ENCODE peak calls at places on chromosomes 6 and 20, in ten cellular contexts. One of them, this sample, is unnamed.

GRCh38 chr6:152173321-152173720 is 365.8 kb downstream of the ESR1 start:
- DNase-seq in testis: no peak
- DNase-seq in K562: no peak
- DNase-seq in uterus: no peak
- DNase-seq in lower leg skin: no peak
- DNase-seq in A549: no peak
- DNase-seq in breast epithelium: no peak
- DNase-seq in heart left ventricle: no peak
- DNase-seq in prostate gland: no peak
- DNase-seq in HepG2: no peak
- DNase-seq in this sample: no peak

GRCh38 chr6:158388727-158389126 is 76.5 kb downstream of the TULP4 start:
- DNase-seq in testis: no peak
- DNase-seq in K562: no peak
- DNase-seq in uterus: no peak
- DNase-seq in lower leg skin: no peak
- DNase-seq in A549: no peak
- DNase-seq in breast epithelium: no peak
- DNase-seq in heart left ventricle: no peak
- DNase-seq in prostate gland: no peak
- DNase-seq in HepG2: no peak
- DNase-seq in this sample: no peak

GRCh38 chr20:25256226-25256859 is 8.5 kb downstream of the PYGB start:
- DNase-seq in testis: peak; percentile 14
- DNase-seq in K562: no peak
- DNase-seq in uterus: no peak
- DNase-seq in lower leg skin: no peak
- DNase-seq in A549: no peak
- DNase-seq in breast epithelium: no peak
- DNase-seq in heart left ventricle: no peak
- DNase-seq in prostate gland: no peak
- DNase-seq in HepG2: no peak
- DNase-seq in this sample: no peak

GRCh38 chr6:158460602-158461092 is 99.2 kb upstream of the TMEM181 start:
- DNase-seq in testis: no peak
- DNase-seq in K562: no peak
- DNase-seq in uterus: no peak
- DNase-seq in lower leg skin: no peak
- DNase-seq in A549: no peak
- DNase-seq in breast epithelium: no peak
- DNase-seq in heart left ventricle: no peak
- DNase-seq in prostate gland: no peak
- DNase-seq in HepG2: no peak
- DNase-seq in this sample: no peak

GRCh38 chr20:45792513-45793118 is 862 bp downstream of the DNTTIP1 start:
- DNase-seq in testis: no peak
- DNase-seq in K562: no peak
- DNase-seq in uterus: no peak
- DNase-seq in lower leg skin: no peak
- DNase-seq in A549: no peak
- DNase-seq in breast epithelium: no peak
- DNase-seq in heart left ventricle: no peak
- DNase-seq in prostate gland: no peak
- DNase-seq in HepG2: no peak
- DNase-seq in this sample: no peak

GRCh38 chr20:8602389-8603116 is 466.3 kb upstream of the PLCB4 start:
- DNase-seq in testis: no peak
- DNase-seq in K562: no peak
- DNase-seq in uterus: no peak
- DNase-seq in lower leg skin: no peak
- DNase-seq in A549: no peak
- DNase-seq in breast epithelium: no peak
- DNase-seq in heart left ventricle: no peak
- DNase-seq in prostate gland: no peak
- DNase-seq in HepG2: no peak
- DNase-seq in this sample: no peak

GRCh38 chr6:144289006-144289405 is 3.9 kb downstream of the UTRN start:
- DNase-seq in testis: no peak
- DNase-seq in K562: no peak
- DNase-seq in uterus: no peak
- DNase-seq in lower leg skin: no peak
- DNase-seq in A549: no peak
- DNase-seq in breast epithelium: no peak
- DNase-seq in heart left ventricle: no peak
- DNase-seq in prostate gland: no peak
- DNase-seq in HepG2: no peak
- DNase-seq in this sample: no peak

GRCh38 chr6:84645563-84646266 is 118.7 kb downstream of the TBX18 start:
- DNase-seq in testis: no peak
- DNase-seq in K562: no peak
- DNase-seq in uterus: no peak
- DNase-seq in lower leg skin: no peak
- DNase-seq in A549: no peak
- DNase-seq in breast epithelium: no peak
- DNase-seq in heart left ventricle: no peak
- DNase-seq in prostate gland: no peak
- DNase-seq in HepG2: no peak
- DNase-seq in this sample: no peak

GRCh38 chr6:54056105-54056504 is 55.1 kb upstream of the MLIP start:
- DNase-seq in testis: no peak
- DNase-seq in K562: no peak
- DNase-seq in uterus: no peak
- DNase-seq in lower leg skin: no peak
- DNase-seq in A549: no peak
- DNase-seq in breast epithelium: no peak
- DNase-seq in heart left ventricle: no peak
- DNase-seq in prostate gland: no peak
- DNase-seq in HepG2: no peak
- DNase-seq in this sample: no peak

GRCh38 chr6:54057068-54057467 is 54.2 kb upstream of the MLIP start:
- DNase-seq in testis: no peak
- DNase-seq in K562: no peak
- DNase-seq in uterus: no peak
- DNase-seq in lower leg skin: no peak
- DNase-seq in A549: no peak
- DNase-seq in breast epithelium: no peak
- DNase-seq in heart left ventricle: no peak
- DNase-seq in prostate gland: no peak
- DNase-seq in HepG2: peak; percentile 24
- DNase-seq in this sample: no peak

GRCh38 chr6:54058236-54058635 is 53.0 kb upstream of the MLIP start:
- DNase-seq in testis: no peak
- DNase-seq in K562: no peak
- DNase-seq in uterus: no peak
- DNase-seq in lower leg skin: no peak
- DNase-seq in A549: no peak
- DNase-seq in breast epithelium: no peak
- DNase-seq in heart left ventricle: peak; percentile 17
- DNase-seq in prostate gland: no peak
- DNase-seq in HepG2: no peak
- DNase-seq in this sample: no peak

GRCh38 chr6:54050750-54051149 is 60.5 kb upstream of the MLIP start:
- DNase-seq in testis: no peak
- DNase-seq in K562: no peak
- DNase-seq in uterus: no peak
- DNase-seq in lower leg skin: no peak
- DNase-seq in A549: no peak
- DNase-seq in breast epithelium: no peak
- DNase-seq in heart left ventricle: no peak
- DNase-seq in prostate gland: no peak
- DNase-seq in HepG2: no peak
- DNase-seq in this sample: no peak

DNA sequence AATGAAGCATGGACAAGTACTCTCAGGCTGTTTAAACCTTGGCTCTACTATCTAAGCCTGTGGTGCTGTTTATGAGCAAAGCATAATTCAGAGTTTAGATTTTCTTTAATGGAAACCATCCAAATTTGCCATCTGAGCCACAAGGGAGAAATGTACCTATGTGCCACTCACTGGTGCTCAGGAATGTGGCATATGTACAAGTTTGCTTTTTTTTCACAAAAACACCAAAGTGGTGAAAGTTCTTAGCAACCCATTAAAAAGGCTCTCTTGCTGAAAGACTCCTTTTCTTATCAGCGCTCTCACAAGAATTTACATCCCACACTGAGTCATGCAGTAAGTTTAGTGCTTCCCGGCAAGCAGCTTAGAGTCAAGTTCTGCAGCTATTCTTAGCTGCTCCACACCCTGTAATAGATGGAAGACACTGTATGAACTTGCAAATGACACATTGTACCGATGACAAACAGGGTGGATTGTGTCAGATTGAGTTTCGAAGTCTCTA is 57.3 kb upstream of the MLIP start:
- DNase-seq in testis: peak; percentile 67
- DNase-seq in K562: no peak
- DNase-seq in uterus: no peak
- DNase-seq in lower leg skin: peak; percentile 60
- DNase-seq in A549: peak; percentile 45
- DNase-seq in breast epithelium: no peak
- DNase-seq in heart left ventricle: peak; percentile 40
- DNase-seq in prostate gland: peak; percentile 28
- DNase-seq in HepG2: no peak
- DNase-seq in this sample: peak; percentile 19
- TF ChIP-seq POLR2A in testis: no peak
- TF ChIP-seq POLR2A in K562: no peak
- TF ChIP-seq POLR2A in uterus: no peak
- TF ChIP-seq POLR2A in lower leg skin: no peak
- TF ChIP-seq POLR2A in A549: no peak
- TF ChIP-seq POLR2A in breast epithelium: no peak
- TF ChIP-seq POLR2A in heart left ventricle: no peak
- TF ChIP-seq POLR2A in prostate gland: no peak
- TF ChIP-seq POLR2A in HepG2: no peak
- TF ChIP-seq POLR2A in this sample: no peak

GRCh38 chr6:116100419-116101297 is at the start of gene NT5DC1:
- DNase-seq in testis: peak; percentile 89
- DNase-seq in K562: peak; percentile 89
- DNase-seq in uterus: peak; percentile 72
- DNase-seq in lower leg skin: peak; percentile 60
- DNase-seq in A549: peak; percentile 81
- DNase-seq in breast epithelium: peak; percentile 80
- DNase-seq in heart left ventricle: peak; percentile 81
- DNase-seq in prostate gland: peak; percentile 87
- DNase-seq in HepG2: peak; percentile 79
- DNase-seq in this sample: peak; percentile 63
- TF ChIP-seq POLR2A in testis: no peak
- TF ChIP-seq POLR2A in K562: peak; percentile 89
- TF ChIP-seq POLR2A in uterus: no peak
- TF ChIP-seq POLR2A in lower leg skin: no peak
- TF ChIP-seq POLR2A in A549: peak; percentile 76
- TF ChIP-seq POLR2A in breast epithelium: no peak
- TF ChIP-seq POLR2A in heart left ventricle: peak; percentile 78
- TF ChIP-seq POLR2A in prostate gland: peak; percentile 77
- TF ChIP-seq POLR2A in HepG2: peak; percentile 93
- TF ChIP-seq POLR2A in this sample: peak; percentile 84

DNA sequence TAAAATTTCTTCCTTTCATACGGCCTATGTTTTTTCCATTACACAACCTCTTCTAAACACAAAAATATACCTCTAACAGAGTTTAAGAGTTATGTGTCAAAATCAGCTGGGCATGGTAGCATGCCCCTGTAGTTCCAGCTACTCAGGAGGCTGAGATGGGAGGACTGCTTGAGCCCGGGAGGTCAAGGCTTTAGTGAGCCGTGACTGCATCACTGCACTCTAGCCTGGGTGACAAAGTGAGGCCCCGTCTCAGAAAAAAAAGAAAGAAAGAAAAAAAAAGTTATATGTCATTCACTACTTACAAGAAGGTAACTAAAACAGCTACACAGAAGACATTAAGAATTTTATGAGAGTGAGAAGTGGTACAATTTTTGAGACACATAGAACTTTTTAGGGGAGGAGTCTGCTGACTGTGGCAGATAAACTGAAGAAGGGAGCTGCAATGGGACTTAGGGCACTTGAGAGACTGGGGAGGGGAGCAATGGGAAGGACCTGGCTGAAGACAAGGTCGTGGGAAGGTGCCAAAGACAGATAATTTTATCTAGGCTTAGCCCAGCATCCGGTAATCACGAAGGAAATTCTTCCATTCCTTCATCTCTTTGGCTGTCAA is 140.0 kb downstream of the MYB start:
- DNase-seq in testis: no peak
- DNase-seq in K562: peak; percentile 46
- DNase-seq in uterus: no peak
- DNase-seq in lower leg skin: no peak
- DNase-seq in A549: no peak
- DNase-seq in breast epithelium: no peak
- DNase-seq in heart left ventricle: no peak
- DNase-seq in prostate gland: no peak
- DNase-seq in HepG2: no peak
- DNase-seq in this sample: no peak
- TF ChIP-seq POLR2A in testis: no peak
- TF ChIP-seq POLR2A in K562: peak; percentile 54
- TF ChIP-seq POLR2A in uterus: no peak
- TF ChIP-seq POLR2A in lower leg skin: no peak
- TF ChIP-seq POLR2A in A549: no peak
- TF ChIP-seq POLR2A in breast epithelium: no peak
- TF ChIP-seq POLR2A in heart left ventricle: no peak
- TF ChIP-seq POLR2A in prostate gland: no peak
- TF ChIP-seq POLR2A in HepG2: no peak
- TF ChIP-seq POLR2A in this sample: no peak

GRCh38 chr6:157322792-157323113 is 566 bp downstream of the TMEM242 start:
- DNase-seq in testis: no peak
- DNase-seq in K562: no peak
- DNase-seq in uterus: no peak
- DNase-seq in lower leg skin: no peak
- DNase-seq in A549: no peak
- DNase-seq in breast epithelium: no peak
- DNase-seq in heart left ventricle: no peak
- DNase-seq in prostate gland: no peak
- DNase-seq in HepG2: no peak
- DNase-seq in this sample: no peak

GRCh38 chr6:157325069-157325805 is 1.9 kb upstream of the TMEM242 start:
- DNase-seq in testis: no peak
- DNase-seq in K562: no peak
- DNase-seq in uterus: no peak
- DNase-seq in lower leg skin: no peak
- DNase-seq in A549: no peak
- DNase-seq in breast epithelium: no peak
- DNase-seq in heart left ventricle: no peak
- DNase-seq in prostate gland: no peak
- DNase-seq in HepG2: peak; percentile 78
- DNase-seq in this sample: no peak

GRCh38 chr6:157323924-157324276 is 581 bp upstream of the TMEM242 start:
- DNase-seq in testis: peak; percentile 83
- DNase-seq in K562: peak; percentile 63
- DNase-seq in uterus: peak; percentile 80
- DNase-seq in lower leg skin: peak; percentile 65
- DNase-seq in A549: peak; percentile 71
- DNase-seq in breast epithelium: peak; percentile 76
- DNase-seq in heart left ventricle: peak; percentile 84
- DNase-seq in prostate gland: peak; percentile 60
- DNase-seq in HepG2: peak; percentile 81
- DNase-seq in this sample: peak; percentile 24

GRCh38 chr6:157326979-157327378 is 3.7 kb upstream of the TMEM242 start:
- DNase-seq in testis: no peak
- DNase-seq in K562: no peak
- DNase-seq in uterus: no peak
- DNase-seq in lower leg skin: no peak
- DNase-seq in A549: no peak
- DNase-seq in breast epithelium: no peak
- DNase-seq in heart left ventricle: no peak
- DNase-seq in prostate gland: no peak
- DNase-seq in HepG2: peak; percentile 56
- DNase-seq in this sample: no peak

DNA sequence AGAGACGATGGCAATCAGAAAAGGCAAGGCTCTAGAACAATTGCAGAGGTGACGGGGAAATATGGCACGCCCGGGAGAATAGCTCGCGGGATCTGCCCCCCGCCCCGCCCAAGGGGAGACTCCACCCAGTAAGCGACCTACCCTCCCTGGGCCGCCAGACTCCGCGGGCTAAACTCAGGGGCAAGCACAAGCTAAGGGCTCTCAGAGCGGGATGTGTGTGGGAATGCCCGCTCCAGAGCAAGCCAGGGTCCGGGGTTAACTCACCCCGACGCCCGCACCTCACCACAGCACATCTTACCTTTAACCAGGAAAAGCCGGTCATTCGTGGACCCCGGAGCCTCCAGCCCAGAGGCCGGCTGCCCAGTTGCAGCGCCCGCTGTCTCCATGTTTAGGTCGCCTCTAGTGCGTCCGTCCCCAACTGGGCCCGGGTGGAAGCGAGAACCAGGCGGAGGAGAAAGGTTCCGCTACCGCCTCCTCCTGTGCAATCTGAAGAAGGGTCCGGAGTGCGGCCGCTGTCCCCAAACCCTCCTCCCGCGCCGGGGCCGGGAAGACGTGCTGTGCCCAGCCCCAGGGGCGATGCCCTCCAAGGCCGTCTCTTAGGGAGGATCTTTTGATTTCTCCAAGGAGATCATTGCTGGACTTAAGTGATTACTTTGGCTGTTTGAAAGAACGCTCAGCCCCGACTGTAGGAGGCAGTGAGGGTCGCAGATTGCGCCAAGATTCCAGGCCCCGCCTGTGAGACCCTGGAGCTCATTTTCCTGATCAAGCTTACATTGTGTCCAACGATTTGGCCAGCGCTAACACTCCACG is at the start of gene TMEM242:
- DNase-seq in testis: peak; percentile 91
- DNase-seq in K562: peak; percentile 91
- DNase-seq in uterus: peak; percentile 89
- DNase-seq in lower leg skin: peak; percentile 90
- DNase-seq in A549: peak; percentile 94
- DNase-seq in breast epithelium: peak; percentile 92
- DNase-seq in heart left ventricle: peak; percentile 90
- DNase-seq in prostate gland: peak; percentile 84
- DNase-seq in HepG2: peak; percentile 89
- DNase-seq in this sample: peak; percentile 55
- TF ChIP-seq POLR2A in testis: no peak
- TF ChIP-seq POLR2A in K562: peak; percentile 100
- TF ChIP-seq POLR2A in uterus: peak; percentile 44
- TF ChIP-seq POLR2A in lower leg skin: no peak
- TF ChIP-seq POLR2A in A549: peak; percentile 82
- TF ChIP-seq POLR2A in breast epithelium: peak; percentile 75
- TF ChIP-seq POLR2A in heart left ventricle: peak; percentile 59
- TF ChIP-seq POLR2A in prostate gland: peak; percentile 76
- TF ChIP-seq POLR2A in HepG2: peak; percentile 97
- TF ChIP-seq POLR2A in this sample: peak; percentile 66